ENCODE peak calls at places on chromosome 3, in nine cellular contexts. One of them, this sample, is unnamed.
A peak's percentile ranks its signal among the peaks of the same experiment; 100 is the strongest.

GRCh38 chr3:168025076-168025475 is 70.6 kb downstream of the GOLIM4 start:
- DNase-seq in iris pigment epithelial cell: peak; percentile 70
- DNase-seq in 8988T: no peak
- DNase-seq in EL: peak; percentile 2
- DNase-seq in A172: no peak
- DNase-seq in dorsolateral prefrontal cortex: no peak
- DNase-seq in NCI-H2081 treated with DMSO at 0.1 percent for 48 hours: no peak
- DNase-seq in KG1: no peak
- DNase-seq in fibroblast of lung: peak; percentile 17
- DNase-seq in this sample: no peak

GRCh38 chr3:46882377-46883015 is 5.0 kb downstream of the PTH1R start:
- DNase-seq in KG1: no peak
- DNase-seq in NCI-H2081 treated with DMSO at 0.1 percent for 48 hours: no peak
- DNase-seq in EL: peak; percentile 45
- DNase-seq in A172: no peak
- DNase-seq in fibroblast of lung: peak; percentile 4
- DNase-seq in dorsolateral prefrontal cortex: no peak
- DNase-seq in iris pigment epithelial cell: peak; percentile 31
- DNase-seq in 8988T: peak; percentile 84
- DNase-seq in this sample: no peak

GRCh38 chr3:193819117-193819978 is 226.3 kb downstream of the OPA1 start:
- DNase-seq in iris pigment epithelial cell: no peak
- DNase-seq in KG1: no peak
- DNase-seq in fibroblast of lung: no peak
- DNase-seq in 8988T: no peak
- DNase-seq in dorsolateral prefrontal cortex: no peak
- DNase-seq in NCI-H2081 treated with DMSO at 0.1 percent for 48 hours: no peak
- DNase-seq in A172: no peak
- DNase-seq in EL: no peak
- DNase-seq in this sample: no peak

GRCh38 chr3:170651260-170651845 is 65.5 kb upstream of the SLC7A14 start:
- DNase-seq in NCI-H2081 treated with DMSO at 0.1 percent for 48 hours: no peak
- DNase-seq in iris pigment epithelial cell: no peak
- DNase-seq in KG1: no peak
- DNase-seq in EL: no peak
- DNase-seq in dorsolateral prefrontal cortex: no peak
- DNase-seq in A172: no peak
- DNase-seq in fibroblast of lung: no peak
- DNase-seq in 8988T: no peak
- DNase-seq in this sample: no peak

GRCh38 chr3:126524429-126524988 is 554 bp downstream of the CHST13 start:
- DNase-seq in NCI-H2081 treated with DMSO at 0.1 percent for 48 hours: no peak
- DNase-seq in fibroblast of lung: no peak
- DNase-seq in iris pigment epithelial cell: no peak
- DNase-seq in dorsolateral prefrontal cortex: no peak
- DNase-seq in A172: no peak
- DNase-seq in KG1: no peak
- DNase-seq in EL: no peak
- DNase-seq in 8988T: no peak
- DNase-seq in this sample: no peak

GRCh38 chr3:27657871-27658270 is 64.3 kb downstream of the EOMES start:
- DNase-seq in NCI-H2081 treated with DMSO at 0.1 percent for 48 hours: no peak
- DNase-seq in dorsolateral prefrontal cortex: no peak
- DNase-seq in EL: peak; percentile 42
- DNase-seq in iris pigment epithelial cell: no peak
- DNase-seq in KG1: no peak
- DNase-seq in fibroblast of lung: peak; percentile 38
- DNase-seq in A172: no peak
- DNase-seq in 8988T: no peak
- DNase-seq in this sample: no peak

GRCh38 chr3:45910892-45911291 is 24.5 kb downstream of the CCR9 start:
- DNase-seq in KG1: no peak
- DNase-seq in iris pigment epithelial cell: no peak
- DNase-seq in A172: no peak
- DNase-seq in fibroblast of lung: no peak
- DNase-seq in EL: no peak
- DNase-seq in dorsolateral prefrontal cortex: no peak
- DNase-seq in 8988T: no peak
- DNase-seq in NCI-H2081 treated with DMSO at 0.1 percent for 48 hours: no peak
- DNase-seq in this sample: no peak

GRCh38 chr3:62597481-62597880 is 224.1 kb upstream of the FEZF2 start:
- DNase-seq in EL: no peak
- DNase-seq in A172: no peak
- DNase-seq in iris pigment epithelial cell: no peak
- DNase-seq in dorsolateral prefrontal cortex: no peak
- DNase-seq in fibroblast of lung: peak; percentile 42
- DNase-seq in KG1: no peak
- DNase-seq in NCI-H2081 treated with DMSO at 0.1 percent for 48 hours: no peak
- DNase-seq in 8988T: no peak
- DNase-seq in this sample: no peak

GRCh38 chr3:193894121-193894863 is 241.7 kb upstream of the HES1 start:
- DNase-seq in A172: no peak
- DNase-seq in iris pigment epithelial cell: no peak
- DNase-seq in 8988T: no peak
- DNase-seq in KG1: no peak
- DNase-seq in dorsolateral prefrontal cortex: no peak
- DNase-seq in fibroblast of lung: peak; percentile 42
- DNase-seq in EL: no peak
- DNase-seq in NCI-H2081 treated with DMSO at 0.1 percent for 48 hours: no peak
- DNase-seq in this sample: no peak

GRCh38 chr3:61936344-61936937 is 375.1 kb downstream of the PTPRG start:
- DNase-seq in EL: peak; percentile 37
- DNase-seq in A172: no peak
- DNase-seq in KG1: no peak
- DNase-seq in NCI-H2081 treated with DMSO at 0.1 percent for 48 hours: no peak
- DNase-seq in dorsolateral prefrontal cortex: no peak
- DNase-seq in fibroblast of lung: no peak
- DNase-seq in iris pigment epithelial cell: peak; percentile 36
- DNase-seq in 8988T: no peak
- DNase-seq in this sample: peak; percentile 43

GRCh38 chr3:155325263-155325835 is 31.9 kb upstream of the STRIT1 start:
- DNase-seq in EL: no peak
- DNase-seq in fibroblast of lung: peak; percentile 32
- DNase-seq in iris pigment epithelial cell: no peak
- DNase-seq in A172: peak; percentile 25
- DNase-seq in NCI-H2081 treated with DMSO at 0.1 percent for 48 hours: no peak
- DNase-seq in KG1: no peak
- DNase-seq in 8988T: no peak
- DNase-seq in dorsolateral prefrontal cortex: no peak
- DNase-seq in this sample: no peak

GRCh38 chr3:40877651-40878463 is 321.4 kb upstream of the CTNNB1 start:
- DNase-seq in dorsolateral prefrontal cortex: no peak
- DNase-seq in KG1: no peak
- DNase-seq in A172: no peak
- DNase-seq in fibroblast of lung: peak; percentile 86
- DNase-seq in 8988T: no peak
- DNase-seq in EL: no peak
- DNase-seq in iris pigment epithelial cell: peak; percentile 47
- DNase-seq in NCI-H2081 treated with DMSO at 0.1 percent for 48 hours: no peak
- DNase-seq in this sample: no peak

GRCh38 chr3:114299421-114299820 is 5.6 kb downstream of the TIGIT start:
- DNase-seq in iris pigment epithelial cell: peak; percentile 25
- DNase-seq in dorsolateral prefrontal cortex: no peak
- DNase-seq in NCI-H2081 treated with DMSO at 0.1 percent for 48 hours: no peak
- DNase-seq in KG1: no peak
- DNase-seq in fibroblast of lung: no peak
- DNase-seq in 8988T: peak; percentile 51
- DNase-seq in EL: peak; percentile 28
- DNase-seq in A172: peak; percentile 29
- DNase-seq in this sample: peak; percentile 44

GRCh38 chr3:172209333-172210321 is 170.2 kb downstream of the FNDC3B start:
- DNase-seq in KG1: no peak
- DNase-seq in iris pigment epithelial cell: no peak
- DNase-seq in dorsolateral prefrontal cortex: no peak
- DNase-seq in A172: peak; percentile 63
- DNase-seq in fibroblast of lung: peak; percentile 22
- DNase-seq in NCI-H2081 treated with DMSO at 0.1 percent for 48 hours: no peak
- DNase-seq in 8988T: no peak
- DNase-seq in EL: no peak
- DNase-seq in this sample: no peak

GRCh38 chr3:60514866-60515265 is 736.4 kb downstream of the FHIT start:
- DNase-seq in dorsolateral prefrontal cortex: no peak
- DNase-seq in iris pigment epithelial cell: no peak
- DNase-seq in KG1: no peak
- DNase-seq in fibroblast of lung: no peak
- DNase-seq in A172: no peak
- DNase-seq in 8988T: no peak
- DNase-seq in EL: no peak
- DNase-seq in NCI-H2081 treated with DMSO at 0.1 percent for 48 hours: no peak
- DNase-seq in this sample: no peak

GRCh38 chr3:160567774-160568173 is 2.4 kb upstream of the KPNA4 start:
- DNase-seq in dorsolateral prefrontal cortex: no peak
- DNase-seq in 8988T: no peak
- DNase-seq in EL: no peak
- DNase-seq in fibroblast of lung: no peak
- DNase-seq in NCI-H2081 treated with DMSO at 0.1 percent for 48 hours: no peak
- DNase-seq in A172: no peak
- DNase-seq in iris pigment epithelial cell: no peak
- DNase-seq in KG1: no peak
- DNase-seq in this sample: no peak

GRCh38 chr3:117488983-117489382 is 779.4 kb downstream of the TUSC7 start:
- DNase-seq in 8988T: no peak
- DNase-seq in KG1: no peak
- DNase-seq in A172: no peak
- DNase-seq in dorsolateral prefrontal cortex: no peak
- DNase-seq in NCI-H2081 treated with DMSO at 0.1 percent for 48 hours: no peak
- DNase-seq in iris pigment epithelial cell: no peak
- DNase-seq in fibroblast of lung: no peak
- DNase-seq in EL: no peak
- DNase-seq in this sample: no peak

GRCh38 chr3:112101946-112102345 is 15.8 kb downstream of the C3orf52 start:
- DNase-seq in EL: peak; percentile 97
- DNase-seq in fibroblast of lung: peak; percentile 94
- DNase-seq in NCI-H2081 treated with DMSO at 0.1 percent for 48 hours: no peak
- DNase-seq in 8988T: no peak
- DNase-seq in iris pigment epithelial cell: peak; percentile 81
- DNase-seq in KG1: no peak
- DNase-seq in dorsolateral prefrontal cortex: no peak
- DNase-seq in A172: peak; percentile 82
- DNase-seq in this sample: no peak

GRCh38 chr3:149553781-149554451 is 79.4 kb downstream of the TM4SF4 start:
- DNase-seq in EL: no peak
- DNase-seq in iris pigment epithelial cell: peak; percentile 85
- DNase-seq in NCI-H2081 treated with DMSO at 0.1 percent for 48 hours: no peak
- DNase-seq in 8988T: no peak
- DNase-seq in fibroblast of lung: peak; percentile 97
- DNase-seq in dorsolateral prefrontal cortex: no peak
- DNase-seq in KG1: no peak
- DNase-seq in A172: no peak
- DNase-seq in this sample: no peak

GRCh38 chr3:139005356-139005993 is 593 bp downstream of the PRR23A start:
- DNase-seq in dorsolateral prefrontal cortex: no peak
- DNase-seq in 8988T: no peak
- DNase-seq in EL: no peak
- DNase-seq in iris pigment epithelial cell: no peak
- DNase-seq in NCI-H2081 treated with DMSO at 0.1 percent for 48 hours: no peak
- DNase-seq in A172: no peak
- DNase-seq in fibroblast of lung: no peak
- DNase-seq in KG1: no peak
- DNase-seq in this sample: no peak

GRCh38 chr3:72088486-72089025 is 303.6 kb upstream of the PROK2 start:
- DNase-seq in EL: no peak
- DNase-seq in KG1: no peak
- DNase-seq in fibroblast of lung: no peak
- DNase-seq in dorsolateral prefrontal cortex: no peak
- DNase-seq in 8988T: no peak
- DNase-seq in NCI-H2081 treated with DMSO at 0.1 percent for 48 hours: no peak
- DNase-seq in A172: no peak
- DNase-seq in iris pigment epithelial cell: no peak
- DNase-seq in this sample: no peak

GRCh38 chr3:49719214-49719884 is at the start of gene AMIGO3:
- DNase-seq in EL: peak; percentile 95
- DNase-seq in fibroblast of lung: peak; percentile 90
- DNase-seq in 8988T: peak; percentile 100
- DNase-seq in dorsolateral prefrontal cortex: peak; percentile 95
- DNase-seq in iris pigment epithelial cell: peak; percentile 92
- DNase-seq in A172: no peak
- DNase-seq in KG1: peak; percentile 81
- DNase-seq in NCI-H2081 treated with DMSO at 0.1 percent for 48 hours: peak; percentile 57
- DNase-seq in this sample: peak; percentile 85

GRCh38 chr3:23202203-23202920 is 765 bp upstream of the UBE2E2 start:
- DNase-seq in EL: peak; percentile 41
- DNase-seq in iris pigment epithelial cell: peak; percentile 17
- DNase-seq in 8988T: no peak
- DNase-seq in A172: no peak
- DNase-seq in NCI-H2081 treated with DMSO at 0.1 percent for 48 hours: no peak
- DNase-seq in fibroblast of lung: peak; percentile 27
- DNase-seq in dorsolateral prefrontal cortex: no peak
- DNase-seq in KG1: no peak
- DNase-seq in this sample: no peak

GRCh38 chr3:53675942-53676341 is 170.3 kb downstream of the CHDH start:
- DNase-seq in dorsolateral prefrontal cortex: no peak
- DNase-seq in KG1: no peak
- DNase-seq in fibroblast of lung: no peak
- DNase-seq in iris pigment epithelial cell: no peak
- DNase-seq in 8988T: no peak
- DNase-seq in EL: no peak
- DNase-seq in A172: no peak
- DNase-seq in NCI-H2081 treated with DMSO at 0.1 percent for 48 hours: no peak
- DNase-seq in this sample: no peak

GRCh38 chr3:187750041-187750512 is 4.8 kb upstream of the BCL6 start:
- DNase-seq in fibroblast of lung: peak; percentile 60
- DNase-seq in dorsolateral prefrontal cortex: no peak
- DNase-seq in KG1: no peak
- DNase-seq in iris pigment epithelial cell: peak; percentile 49
- DNase-seq in EL: no peak
- DNase-seq in A172: no peak
- DNase-seq in 8988T: no peak
- DNase-seq in NCI-H2081 treated with DMSO at 0.1 percent for 48 hours: no peak
- DNase-seq in this sample: peak; percentile 79

GRCh38 chr3:175270199-175270837 is 411.2 kb downstream of the NAALADL2 start:
- DNase-seq in EL: peak; percentile 84
- DNase-seq in A172: peak; percentile 51
- DNase-seq in iris pigment epithelial cell: peak; percentile 32
- DNase-seq in dorsolateral prefrontal cortex: no peak
- DNase-seq in KG1: no peak
- DNase-seq in fibroblast of lung: peak; percentile 90
- DNase-seq in 8988T: no peak
- DNase-seq in NCI-H2081 treated with DMSO at 0.1 percent for 48 hours: peak; percentile 90
- DNase-seq in this sample: peak; percentile 34

GRCh38 chr3:179446501-179446900 is 4.8 kb downstream of the GNB4 start:
- DNase-seq in A172: peak; percentile 35
- DNase-seq in fibroblast of lung: no peak
- DNase-seq in KG1: no peak
- DNase-seq in 8988T: no peak
- DNase-seq in EL: peak; percentile 30
- DNase-seq in dorsolateral prefrontal cortex: no peak
- DNase-seq in NCI-H2081 treated with DMSO at 0.1 percent for 48 hours: no peak
- DNase-seq in iris pigment epithelial cell: peak; percentile 43
- DNase-seq in this sample: peak; percentile 77

GRCh38 chr3:174821477-174821876 is 37.7 kb upstream of the NAALADL2 start:
- DNase-seq in EL: peak; percentile 6
- DNase-seq in NCI-H2081 treated with DMSO at 0.1 percent for 48 hours: no peak
- DNase-seq in iris pigment epithelial cell: peak; percentile 53
- DNase-seq in A172: no peak
- DNase-seq in 8988T: no peak
- DNase-seq in dorsolateral prefrontal cortex: no peak
- DNase-seq in fibroblast of lung: peak; percentile 9
- DNase-seq in KG1: no peak
- DNase-seq in this sample: no peak

GRCh38 chr3:107068980-107069379 is 308.3 kb upstream of the CCDC54 start:
- DNase-seq in NCI-H2081 treated with DMSO at 0.1 percent for 48 hours: no peak
- DNase-seq in fibroblast of lung: peak; percentile 89
- DNase-seq in EL: peak; percentile 81
- DNase-seq in iris pigment epithelial cell: peak; percentile 59
- DNase-seq in dorsolateral prefrontal cortex: no peak
- DNase-seq in KG1: no peak
- DNase-seq in 8988T: peak; percentile 12
- DNase-seq in A172: peak; percentile 67
- DNase-seq in this sample: no peak

GRCh38 chr3:195015021-195015420 is 255.9 kb downstream of the XXYLT1 start:
- DNase-seq in KG1: no peak
- DNase-seq in fibroblast of lung: peak; percentile 76
- DNase-seq in EL: peak; percentile 12
- DNase-seq in iris pigment epithelial cell: no peak
- DNase-seq in NCI-H2081 treated with DMSO at 0.1 percent for 48 hours: no peak
- DNase-seq in 8988T: no peak
- DNase-seq in dorsolateral prefrontal cortex: no peak
- DNase-seq in A172: peak; percentile 89
- DNase-seq in this sample: no peak

GRCh38 chr3:135860761-135861160 is 104.8 kb upstream of the PPP2R3A start:
- DNase-seq in iris pigment epithelial cell: no peak
- DNase-seq in NCI-H2081 treated with DMSO at 0.1 percent for 48 hours: peak; percentile 17
- DNase-seq in dorsolateral prefrontal cortex: no peak
- DNase-seq in fibroblast of lung: peak; percentile 78
- DNase-seq in KG1: no peak
- DNase-seq in A172: no peak
- DNase-seq in 8988T: no peak
- DNase-seq in EL: no peak
- DNase-seq in this sample: no peak

This sample was measured in NAMALWA.